ENCODE peak calls at places on chromosomes 7 and 10, in four cellular contexts. E, W, G and Z are unnamed samples.

GRCh38 chr7:68176974-68177373 is 1180.3 kb downstream of the TYW1 start:
- DNase-seq in W (peak), G (peak), E (no peak), Z (no peak)

GRCh38 chr10:33330543-33331019 is 3.9 kb downstream of the NRP1 start:
- DNase-seq in E (no peak), W (peak), G (peak), Z (peak)

GRCh38 chr7:91517408-91517807 is 253.2 kb downstream of the FZD1 start:
- DNase-seq in E (no peak), W (no peak), G (no peak), Z (no peak)

GRCh38 chr7:74380720-74381119 is 73.0 kb upstream of the GTF2IRD1 start:
- DNase-seq in G (no peak), E (no peak), W (no peak), Z (no peak)

GRCh38 chr10:132889091-132889490 is 53.3 kb downstream of the CFAP46 start:
- DNase-seq in G (no peak), E (no peak), W (no peak), Z (no peak)

GRCh38 chr10:103592186-103593021 is 98.9 kb downstream of the NEURL1 start:
- DNase-seq in G (peak), W (peak), E (no peak), Z (no peak)

GRCh38 chr7:154911411-154911810 is 91.5 kb downstream of the PAXIP1 start:
- DNase-seq in E (no peak), G (no peak), W (no peak), Z (no peak)

GRCh38 chr10:96576277-96576980 is 10.4 kb downstream of the TM9SF3 start:
- DNase-seq in E (no peak), G (peak), W (no peak), Z (no peak)

GRCh38 chr10:47357131-47357582 is 9.0 kb downstream of the RBP3 start:
- DNase-seq in W (no peak), E (no peak), G (no peak), Z (no peak)

GRCh38 chr7:91168766-91169518 is 95.3 kb upstream of the FZD1 start:
- DNase-seq in W (no peak), G (no peak), E (no peak), Z (no peak)

GRCh38 chr10:110919971-110920881 is 822 bp downstream of the SHOC2 start:
- DNase-seq in W (peak), E (no peak), G (peak), Z (no peak)

GRCh38 chr7:136136906-136137305 is 159.7 kb upstream of the MTPN start:
- DNase-seq in E (no peak), W (no peak), G (no peak), Z (no peak)

GRCh38 chr7:153413199-153413539 is 639.0 kb upstream of the DPP6 start:
- DNase-seq in W (no peak), G (no peak), E (no peak), Z (no peak)

GRCh38 chr7:108284349-108285017 is 154.3 kb upstream of the LAMB4 start:
- DNase-seq in E (no peak), W (no peak), G (no peak), Z (no peak)

DNA sequence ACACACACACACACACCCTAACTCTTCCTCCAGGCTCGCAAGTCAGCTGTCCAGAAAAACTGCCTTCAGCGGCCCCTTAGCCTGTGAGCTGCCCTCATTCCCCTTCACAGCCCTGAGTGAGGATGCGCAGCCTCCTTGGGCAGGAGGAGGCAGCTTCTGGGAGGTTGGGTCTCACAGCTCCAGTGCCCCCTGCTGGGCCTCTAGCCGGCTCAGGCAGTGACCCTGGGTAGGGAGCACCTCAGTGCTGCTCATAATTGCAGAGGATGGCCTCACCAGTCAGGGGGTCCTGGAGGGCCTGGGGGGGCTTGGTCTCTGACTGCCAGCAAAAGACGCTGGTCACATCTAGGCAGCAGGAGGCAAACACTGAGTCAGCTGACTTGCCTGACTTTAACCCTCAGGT is 43.7 kb downstream of the ZNF273 start:
- DNase-seq in G (no peak), W (no peak), E (no peak), Z (no peak)
- TF ChIP-seq CTCF in G (no peak), W (no peak), E (peak), Z (no peak)

GRCh38 chr10:34824870-34825269 is 9.8 kb upstream of the PARD3 start:
- DNase-seq in W (no peak), G (no peak), E (no peak), Z (no peak)
- TF ChIP-seq CTCF in W (no peak), G (no peak), E (peak), Z (peak)

DNA sequence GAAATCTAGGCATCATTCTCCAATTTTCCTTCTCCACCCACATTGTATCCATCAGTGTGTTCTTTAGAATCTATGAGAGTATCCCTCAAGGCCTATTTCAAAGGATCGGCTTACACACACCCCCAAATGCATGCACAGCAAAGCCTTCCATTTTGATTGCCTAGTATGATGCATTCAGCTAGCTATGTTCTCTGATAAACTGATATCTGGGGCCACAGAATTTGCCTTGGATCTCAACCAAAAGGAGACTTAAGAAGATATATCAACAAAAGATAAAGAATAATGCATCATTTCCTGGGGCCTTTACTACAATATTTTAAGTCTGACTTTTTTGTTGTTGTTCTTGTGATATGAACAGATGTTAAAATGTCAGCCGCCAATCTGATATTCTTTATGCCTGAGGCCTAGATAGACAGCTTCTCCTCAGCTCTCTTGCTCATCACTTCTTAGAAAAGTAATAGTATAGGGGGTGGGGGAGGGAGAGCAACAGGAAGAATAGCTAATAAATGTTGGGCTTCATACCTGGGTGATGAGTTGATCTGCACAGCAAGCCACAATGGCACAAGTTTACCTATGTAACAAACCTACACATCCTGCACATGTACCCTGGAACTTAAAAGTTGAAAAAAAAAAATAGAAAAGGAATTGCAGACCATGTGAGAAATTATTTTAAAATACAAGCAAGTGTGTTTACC is 792.9 kb upstream of the GHITM start:
- DNase-seq in E (no peak), G (no peak), W (no peak), Z (no peak)
- TF ChIP-seq CTCF in E (no peak), G (no peak), W (no peak), Z (no peak)

GRCh38 chr7:22730921-22731654 is 4.1 kb downstream of the IL6 start:
- DNase-seq in G (no peak), W (no peak), E (peak), Z (no peak)

GRCh38 chr7:22729180-22729579 is 2.2 kb downstream of the IL6 start:
- DNase-seq in E (no peak), W (no peak), G (no peak), Z (no peak)

GRCh38 chr7:22726849-22727792 is at the start of gene IL6:
- DNase-seq in W (peak), E (peak), G (no peak), Z (peak)

GRCh38 chr7:22726345-22726848 is 603 bp upstream of the IL6 start:
- DNase-seq in G (peak), E (peak), W (no peak), Z (peak)

GRCh38 chr7:22728416-22729029 is 1.5 kb downstream of the IL6 start:
- DNase-seq in W (no peak), E (no peak), G (peak), Z (no peak)
- TF ChIP-seq CTCF in W (peak), E (peak), G (peak), Z (peak)

GRCh38 chr10:26156019-26156418 is 60.6 kb upstream of the GAD2 start:
- DNase-seq in W (no peak), E (no peak), G (no peak), Z (no peak)

GRCh38 chr10:26157734-26158133 is 58.8 kb upstream of the GAD2 start:
- DNase-seq in W (no peak), E (no peak), G (no peak), Z (no peak)
- TF ChIP-seq CTCF in W (no peak), E (no peak), G (peak), Z (no peak)